ENCODE peak calls at places on chromosomes 1 and 21, in eight cellular contexts. One of them, this sample, is unnamed.

GRCh38 chr1:161826478-161826877 is 60.4 kb downstream of the ATF6 start:
- DNase-seq in choroid plexus epithelial cell: no peak
- DNase-seq in ELR: no peak
- DNase-seq in Calu3: no peak
- DNase-seq in activated CD4-positive, alpha-beta T cell treated with anti-CD3 and anti-CD28 coated beads, Interleukin-2, amount 50 U/mL, for 24 hours: no peak
- DNase-seq in foreskin fibroblast: no peak
- DNase-seq in lower leg skin: no peak
- DNase-seq in activated T-helper 1 cell treated with anti-CD3 and anti-CD28 coated beads, Interleukin-12 subunit alpha, Interleukin-12 subunit beta, Interleukin-2, Interleukin-4 antibody, amounts not matched to agents 30 ng/mL and 10 ng/mL and 1 ng/mL, durations not matched to agents 14 hours and 24 hours and 36 hours: no peak
- DNase-seq in this sample: no peak

GRCh38 chr1:44260792-44261474 is 47.7 kb downstream of the DMAP1 start:
- DNase-seq in choroid plexus epithelial cell: no peak
- DNase-seq in ELR: no peak
- DNase-seq in Calu3: no peak
- DNase-seq in activated CD4-positive, alpha-beta T cell treated with anti-CD3 and anti-CD28 coated beads, Interleukin-2, amount 50 U/mL, for 24 hours: no peak
- DNase-seq in foreskin fibroblast: no peak
- DNase-seq in lower leg skin: no peak
- DNase-seq in activated T-helper 1 cell treated with anti-CD3 and anti-CD28 coated beads, Interleukin-12 subunit alpha, Interleukin-12 subunit beta, Interleukin-2, Interleukin-4 antibody, amounts not matched to agents 30 ng/mL and 10 ng/mL and 1 ng/mL, durations not matched to agents 14 hours and 24 hours and 36 hours: no peak
- DNase-seq in this sample: peak; percentile 90

GRCh38 chr21:41213081-41213480 is 45.1 kb downstream of the BACE2 start:
- DNase-seq in choroid plexus epithelial cell: no peak
- DNase-seq in ELR: no peak
- DNase-seq in Calu3: no peak
- DNase-seq in activated CD4-positive, alpha-beta T cell treated with anti-CD3 and anti-CD28 coated beads, Interleukin-2, amount 50 U/mL, for 24 hours: no peak
- DNase-seq in foreskin fibroblast: no peak
- DNase-seq in lower leg skin: no peak
- DNase-seq in activated T-helper 1 cell treated with anti-CD3 and anti-CD28 coated beads, Interleukin-12 subunit alpha, Interleukin-12 subunit beta, Interleukin-2, Interleukin-4 antibody, amounts not matched to agents 30 ng/mL and 10 ng/mL and 1 ng/mL, durations not matched to agents 14 hours and 24 hours and 36 hours: no peak
- DNase-seq in this sample: no peak

GRCh38 chr1:240044620-240045019 is 47.1 kb upstream of the FMN2 start:
- DNase-seq in choroid plexus epithelial cell: no peak
- DNase-seq in ELR: peak; percentile 33
- DNase-seq in Calu3: no peak
- DNase-seq in activated CD4-positive, alpha-beta T cell treated with anti-CD3 and anti-CD28 coated beads, Interleukin-2, amount 50 U/mL, for 24 hours: no peak
- DNase-seq in foreskin fibroblast: peak; percentile 14
- DNase-seq in lower leg skin: no peak
- DNase-seq in activated T-helper 1 cell treated with anti-CD3 and anti-CD28 coated beads, Interleukin-12 subunit alpha, Interleukin-12 subunit beta, Interleukin-2, Interleukin-4 antibody, amounts not matched to agents 30 ng/mL and 10 ng/mL and 1 ng/mL, durations not matched to agents 14 hours and 24 hours and 36 hours: no peak
- DNase-seq in this sample: no peak

GRCh38 chr1:207866471-207867135 is 44.3 kb downstream of the CD34 start:
- DNase-seq in choroid plexus epithelial cell: peak; percentile 80
- DNase-seq in ELR: no peak
- DNase-seq in Calu3: no peak
- DNase-seq in activated CD4-positive, alpha-beta T cell treated with anti-CD3 and anti-CD28 coated beads, Interleukin-2, amount 50 U/mL, for 24 hours: peak; percentile 21
- DNase-seq in foreskin fibroblast: peak; percentile 75
- DNase-seq in lower leg skin: peak; percentile 80
- DNase-seq in activated T-helper 1 cell treated with anti-CD3 and anti-CD28 coated beads, Interleukin-12 subunit alpha, Interleukin-12 subunit beta, Interleukin-2, Interleukin-4 antibody, amounts not matched to agents 30 ng/mL and 10 ng/mL and 1 ng/mL, durations not matched to agents 14 hours and 24 hours and 36 hours: peak; percentile 27
- DNase-seq in this sample: no peak

GRCh38 chr1:91585982-91586381 is 85.3 kb downstream of the CDC7 start:
- DNase-seq in choroid plexus epithelial cell: no peak
- DNase-seq in ELR: no peak
- DNase-seq in Calu3: no peak
- DNase-seq in activated CD4-positive, alpha-beta T cell treated with anti-CD3 and anti-CD28 coated beads, Interleukin-2, amount 50 U/mL, for 24 hours: no peak
- DNase-seq in foreskin fibroblast: no peak
- DNase-seq in lower leg skin: no peak
- DNase-seq in activated T-helper 1 cell treated with anti-CD3 and anti-CD28 coated beads, Interleukin-12 subunit alpha, Interleukin-12 subunit beta, Interleukin-2, Interleukin-4 antibody, amounts not matched to agents 30 ng/mL and 10 ng/mL and 1 ng/mL, durations not matched to agents 14 hours and 24 hours and 36 hours: no peak
- DNase-seq in this sample: no peak

GRCh38 chr1:95018602-95019369 is 54.0 kb downstream of the ALG14 start:
- DNase-seq in choroid plexus epithelial cell: peak; percentile 38
- DNase-seq in ELR: peak; percentile 51
- DNase-seq in Calu3: peak; percentile 14
- DNase-seq in activated CD4-positive, alpha-beta T cell treated with anti-CD3 and anti-CD28 coated beads, Interleukin-2, amount 50 U/mL, for 24 hours: no peak
- DNase-seq in foreskin fibroblast: peak; percentile 64
- DNase-seq in lower leg skin: no peak
- DNase-seq in activated T-helper 1 cell treated with anti-CD3 and anti-CD28 coated beads, Interleukin-12 subunit alpha, Interleukin-12 subunit beta, Interleukin-2, Interleukin-4 antibody, amounts not matched to agents 30 ng/mL and 10 ng/mL and 1 ng/mL, durations not matched to agents 14 hours and 24 hours and 36 hours: no peak
- DNase-seq in this sample: no peak

GRCh38 chr1:158095737-158096335 is 84.9 kb upstream of the CD1D start:
- DNase-seq in choroid plexus epithelial cell: peak; percentile 61
- DNase-seq in ELR: peak; percentile 59
- DNase-seq in Calu3: peak; percentile 43
- DNase-seq in activated CD4-positive, alpha-beta T cell treated with anti-CD3 and anti-CD28 coated beads, Interleukin-2, amount 50 U/mL, for 24 hours: no peak
- DNase-seq in foreskin fibroblast: peak; percentile 54
- DNase-seq in lower leg skin: no peak
- DNase-seq in activated T-helper 1 cell treated with anti-CD3 and anti-CD28 coated beads, Interleukin-12 subunit alpha, Interleukin-12 subunit beta, Interleukin-2, Interleukin-4 antibody, amounts not matched to agents 30 ng/mL and 10 ng/mL and 1 ng/mL, durations not matched to agents 14 hours and 24 hours and 36 hours: peak; percentile 7
- DNase-seq in this sample: no peak

GRCh38 chr1:12485231-12486172 is 132.5 kb downstream of the DHRS3 start:
- DNase-seq in choroid plexus epithelial cell: peak; percentile 46
- DNase-seq in ELR: no peak
- DNase-seq in Calu3: peak; percentile 56
- DNase-seq in activated CD4-positive, alpha-beta T cell treated with anti-CD3 and anti-CD28 coated beads, Interleukin-2, amount 50 U/mL, for 24 hours: no peak
- DNase-seq in foreskin fibroblast: peak; percentile 76
- DNase-seq in lower leg skin: no peak
- DNase-seq in activated T-helper 1 cell treated with anti-CD3 and anti-CD28 coated beads, Interleukin-12 subunit alpha, Interleukin-12 subunit beta, Interleukin-2, Interleukin-4 antibody, amounts not matched to agents 30 ng/mL and 10 ng/mL and 1 ng/mL, durations not matched to agents 14 hours and 24 hours and 36 hours: no peak
- DNase-seq in this sample: no peak

GRCh38 chr1:218521414-218522169 is 176.5 kb downstream of the TGFB2 start:
- DNase-seq in choroid plexus epithelial cell: peak; percentile 63
- DNase-seq in ELR: peak; percentile 75
- DNase-seq in Calu3: peak; percentile 54
- DNase-seq in activated CD4-positive, alpha-beta T cell treated with anti-CD3 and anti-CD28 coated beads, Interleukin-2, amount 50 U/mL, for 24 hours: peak; percentile 25
- DNase-seq in foreskin fibroblast: peak; percentile 68
- DNase-seq in lower leg skin: peak; percentile 36
- DNase-seq in activated T-helper 1 cell treated with anti-CD3 and anti-CD28 coated beads, Interleukin-12 subunit alpha, Interleukin-12 subunit beta, Interleukin-2, Interleukin-4 antibody, amounts not matched to agents 30 ng/mL and 10 ng/mL and 1 ng/mL, durations not matched to agents 14 hours and 24 hours and 36 hours: peak; percentile 1
- DNase-seq in this sample: no peak

GRCh38 chr1:246798606-246799496 is 74.6 kb downstream of the SCCPDH start:
- DNase-seq in choroid plexus epithelial cell: no peak
- DNase-seq in ELR: no peak
- DNase-seq in Calu3: no peak
- DNase-seq in activated CD4-positive, alpha-beta T cell treated with anti-CD3 and anti-CD28 coated beads, Interleukin-2, amount 50 U/mL, for 24 hours: no peak
- DNase-seq in foreskin fibroblast: no peak
- DNase-seq in lower leg skin: no peak
- DNase-seq in activated T-helper 1 cell treated with anti-CD3 and anti-CD28 coated beads, Interleukin-12 subunit alpha, Interleukin-12 subunit beta, Interleukin-2, Interleukin-4 antibody, amounts not matched to agents 30 ng/mL and 10 ng/mL and 1 ng/mL, durations not matched to agents 14 hours and 24 hours and 36 hours: no peak
- DNase-seq in this sample: no peak

GRCh38 chr1:225694151-225694603 is 41.3 kb upstream of the ENAH start:
- DNase-seq in choroid plexus epithelial cell: peak; percentile 78
- DNase-seq in ELR: no peak
- DNase-seq in Calu3: peak; percentile 16
- DNase-seq in activated CD4-positive, alpha-beta T cell treated with anti-CD3 and anti-CD28 coated beads, Interleukin-2, amount 50 U/mL, for 24 hours: no peak
- DNase-seq in foreskin fibroblast: no peak
- DNase-seq in lower leg skin: no peak
- DNase-seq in activated T-helper 1 cell treated with anti-CD3 and anti-CD28 coated beads, Interleukin-12 subunit alpha, Interleukin-12 subunit beta, Interleukin-2, Interleukin-4 antibody, amounts not matched to agents 30 ng/mL and 10 ng/mL and 1 ng/mL, durations not matched to agents 14 hours and 24 hours and 36 hours: no peak
- DNase-seq in this sample: no peak

GRCh38 chr1:9850442-9851162 is 26.8 kb upstream of the CLSTN1 start:
- DNase-seq in choroid plexus epithelial cell: no peak
- DNase-seq in ELR: no peak
- DNase-seq in Calu3: no peak
- DNase-seq in activated CD4-positive, alpha-beta T cell treated with anti-CD3 and anti-CD28 coated beads, Interleukin-2, amount 50 U/mL, for 24 hours: no peak
- DNase-seq in foreskin fibroblast: no peak
- DNase-seq in lower leg skin: no peak
- DNase-seq in activated T-helper 1 cell treated with anti-CD3 and anti-CD28 coated beads, Interleukin-12 subunit alpha, Interleukin-12 subunit beta, Interleukin-2, Interleukin-4 antibody, amounts not matched to agents 30 ng/mL and 10 ng/mL and 1 ng/mL, durations not matched to agents 14 hours and 24 hours and 36 hours: no peak
- DNase-seq in this sample: no peak

GRCh38 chr1:77632216-77632615 is 50.2 kb downstream of the ZZZ3 start:
- DNase-seq in choroid plexus epithelial cell: no peak
- DNase-seq in ELR: no peak
- DNase-seq in Calu3: no peak
- DNase-seq in activated CD4-positive, alpha-beta T cell treated with anti-CD3 and anti-CD28 coated beads, Interleukin-2, amount 50 U/mL, for 24 hours: no peak
- DNase-seq in foreskin fibroblast: no peak
- DNase-seq in lower leg skin: no peak
- DNase-seq in activated T-helper 1 cell treated with anti-CD3 and anti-CD28 coated beads, Interleukin-12 subunit alpha, Interleukin-12 subunit beta, Interleukin-2, Interleukin-4 antibody, amounts not matched to agents 30 ng/mL and 10 ng/mL and 1 ng/mL, durations not matched to agents 14 hours and 24 hours and 36 hours: no peak
- DNase-seq in this sample: no peak

GRCh38 chr21:45486443-45487160 is 55.6 kb downstream of the SLC19A1 start:
- DNase-seq in choroid plexus epithelial cell: no peak
- DNase-seq in ELR: no peak
- DNase-seq in Calu3: no peak
- DNase-seq in activated CD4-positive, alpha-beta T cell treated with anti-CD3 and anti-CD28 coated beads, Interleukin-2, amount 50 U/mL, for 24 hours: no peak
- DNase-seq in foreskin fibroblast: no peak
- DNase-seq in lower leg skin: no peak
- DNase-seq in activated T-helper 1 cell treated with anti-CD3 and anti-CD28 coated beads, Interleukin-12 subunit alpha, Interleukin-12 subunit beta, Interleukin-2, Interleukin-4 antibody, amounts not matched to agents 30 ng/mL and 10 ng/mL and 1 ng/mL, durations not matched to agents 14 hours and 24 hours and 36 hours: no peak
- DNase-seq in this sample: no peak

GRCh38 chr21:37139902-37140301 is 66.8 kb downstream of the TTC3 start:
- DNase-seq in choroid plexus epithelial cell: peak; percentile 83
- DNase-seq in ELR: no peak
- DNase-seq in Calu3: no peak
- DNase-seq in activated CD4-positive, alpha-beta T cell treated with anti-CD3 and anti-CD28 coated beads, Interleukin-2, amount 50 U/mL, for 24 hours: no peak
- DNase-seq in foreskin fibroblast: peak; percentile 37
- DNase-seq in lower leg skin: no peak
- DNase-seq in activated T-helper 1 cell treated with anti-CD3 and anti-CD28 coated beads, Interleukin-12 subunit alpha, Interleukin-12 subunit beta, Interleukin-2, Interleukin-4 antibody, amounts not matched to agents 30 ng/mL and 10 ng/mL and 1 ng/mL, durations not matched to agents 14 hours and 24 hours and 36 hours: no peak
- DNase-seq in this sample: no peak

GRCh38 chr1:115718011-115718754 is 50.3 kb downstream of the CASQ2 start:
- DNase-seq in choroid plexus epithelial cell: no peak
- DNase-seq in ELR: no peak
- DNase-seq in Calu3: no peak
- DNase-seq in activated CD4-positive, alpha-beta T cell treated with anti-CD3 and anti-CD28 coated beads, Interleukin-2, amount 50 U/mL, for 24 hours: no peak
- DNase-seq in foreskin fibroblast: no peak
- DNase-seq in lower leg skin: no peak
- DNase-seq in activated T-helper 1 cell treated with anti-CD3 and anti-CD28 coated beads, Interleukin-12 subunit alpha, Interleukin-12 subunit beta, Interleukin-2, Interleukin-4 antibody, amounts not matched to agents 30 ng/mL and 10 ng/mL and 1 ng/mL, durations not matched to agents 14 hours and 24 hours and 36 hours: no peak
- DNase-seq in this sample: no peak

GRCh38 chr21:30240661-30241060 is 24.8 kb upstream of the CLDN8 start:
- DNase-seq in choroid plexus epithelial cell: no peak
- DNase-seq in ELR: no peak
- DNase-seq in Calu3: no peak
- DNase-seq in activated CD4-positive, alpha-beta T cell treated with anti-CD3 and anti-CD28 coated beads, Interleukin-2, amount 50 U/mL, for 24 hours: no peak
- DNase-seq in foreskin fibroblast: no peak
- DNase-seq in lower leg skin: no peak
- DNase-seq in activated T-helper 1 cell treated with anti-CD3 and anti-CD28 coated beads, Interleukin-12 subunit alpha, Interleukin-12 subunit beta, Interleukin-2, Interleukin-4 antibody, amounts not matched to agents 30 ng/mL and 10 ng/mL and 1 ng/mL, durations not matched to agents 14 hours and 24 hours and 36 hours: no peak
- DNase-seq in this sample: no peak

GRCh38 chr1:12525311-12526181 is 92.5 kb downstream of the DHRS3 start:
- DNase-seq in choroid plexus epithelial cell: peak; percentile 63
- DNase-seq in ELR: no peak
- DNase-seq in Calu3: no peak
- DNase-seq in activated CD4-positive, alpha-beta T cell treated with anti-CD3 and anti-CD28 coated beads, Interleukin-2, amount 50 U/mL, for 24 hours: no peak
- DNase-seq in foreskin fibroblast: peak; percentile 33
- DNase-seq in lower leg skin: no peak
- DNase-seq in activated T-helper 1 cell treated with anti-CD3 and anti-CD28 coated beads, Interleukin-12 subunit alpha, Interleukin-12 subunit beta, Interleukin-2, Interleukin-4 antibody, amounts not matched to agents 30 ng/mL and 10 ng/mL and 1 ng/mL, durations not matched to agents 14 hours and 24 hours and 36 hours: no peak
- DNase-seq in this sample: no peak

GRCh38 chr1:31744165-31744888 is 19.8 kb downstream of the ADGRB2 start:
- DNase-seq in choroid plexus epithelial cell: no peak
- DNase-seq in ELR: no peak
- DNase-seq in Calu3: no peak
- DNase-seq in activated CD4-positive, alpha-beta T cell treated with anti-CD3 and anti-CD28 coated beads, Interleukin-2, amount 50 U/mL, for 24 hours: no peak
- DNase-seq in foreskin fibroblast: no peak
- DNase-seq in lower leg skin: no peak
- DNase-seq in activated T-helper 1 cell treated with anti-CD3 and anti-CD28 coated beads, Interleukin-12 subunit alpha, Interleukin-12 subunit beta, Interleukin-2, Interleukin-4 antibody, amounts not matched to agents 30 ng/mL and 10 ng/mL and 1 ng/mL, durations not matched to agents 14 hours and 24 hours and 36 hours: no peak
- DNase-seq in this sample: no peak

GRCh38 chr1:197998110-197998509 is 80.9 kb downstream of the LHX9 start:
- DNase-seq in choroid plexus epithelial cell: no peak
- DNase-seq in ELR: no peak
- DNase-seq in Calu3: no peak
- DNase-seq in activated CD4-positive, alpha-beta T cell treated with anti-CD3 and anti-CD28 coated beads, Interleukin-2, amount 50 U/mL, for 24 hours: no peak
- DNase-seq in foreskin fibroblast: no peak
- DNase-seq in lower leg skin: no peak
- DNase-seq in activated T-helper 1 cell treated with anti-CD3 and anti-CD28 coated beads, Interleukin-12 subunit alpha, Interleukin-12 subunit beta, Interleukin-2, Interleukin-4 antibody, amounts not matched to agents 30 ng/mL and 10 ng/mL and 1 ng/mL, durations not matched to agents 14 hours and 24 hours and 36 hours: no peak
- DNase-seq in this sample: no peak